ENCODE peak calls at places on chromosomes 16 and 17, in ten cellular contexts. G is tibial artery; S is IMR-90; X is psoas muscle; N is endothelial cell of umbilical vein; Y is adipocyte; P is stomach; F is upper lobe of left lung; H is cardiac muscle cell; C is effector memory CD4-positive, alpha-beta T cell. U is an unnamed sample. For H3K9me3 and H3K4me1, the result is how much of the 10 kb centered on the place peaks cover.

GRCh38 chr17:75069783-75070182 is 18.0 kb upstream of the SLC16A5 start:
- DNase-seq in G (no peak), S (no peak), X (no peak), N (peak), Y (no peak), P (peak), F (no peak), H (no peak), C (no peak), U (no peak)

GRCh38 chr17:3385869-3386816 is at the start of gene OR3A2:
- DNase-seq in G (no peak), S (no peak), X (no peak), N (no peak), Y (no peak), P (no peak), F (no peak), H (no peak), C (no peak), U (no peak)

GRCh38 chr16:30051518-30051917 is 14.0 kb upstream of the ALDOA start:
- DNase-seq in G (no peak), S (peak), X (no peak), N (peak), Y (no peak), P (no peak), F (no peak), H (no peak), C (no peak), U (no peak)

GRCh38 chr17:29051194-29051593 is 8.3 kb downstream of the PIPOX start:
- DNase-seq in G (no peak), S (no peak), X (no peak), N (no peak), Y (no peak), P (no peak), F (no peak), H (no peak), C (no peak), U (no peak)

GRCh38 chr16:59412275-59412841 is 678.2 kb upstream of the GOT2 start:
- DNase-seq in G (no peak), S (peak), X (no peak), N (peak), Y (peak), P (no peak), F (no peak), H (peak), C (no peak), U (no peak)

GRCh38 chr17:58311429-58311894 is 17.1 kb downstream of the TSPOAP1 start:
- DNase-seq in G (peak), S (no peak), X (no peak), N (no peak), Y (no peak), P (no peak), F (no peak), H (no peak), C (no peak), U (no peak)

GRCh38 chr17:9252525-9252924 is 231.2 kb downstream of the NTN1 start:
- DNase-seq in G (no peak), S (no peak), X (no peak), N (no peak), Y (no peak), P (no peak), F (no peak), H (no peak), C (no peak), U (no peak)

GRCh38 chr17:34251186-34251585 is 3.9 kb upstream of the CCL2 start:
- DNase-seq in G (no peak), S (no peak), X (no peak), N (no peak), Y (no peak), P (no peak), F (no peak), H (no peak), C (no peak), U (no peak)

GRCh38 chr17:6471531-6472465 is 27.5 kb downstream of the PIMREG start:
- DNase-seq in G (no peak), S (peak), X (no peak), N (peak), Y (peak), P (no peak), F (no peak), H (no peak), C (no peak), U (no peak)

GRCh38 chr16:19114359-19115147 is 789 bp downstream of the ITPRIPL2 start:
- DNase-seq in G (peak), S (peak), X (peak), N (peak), Y (peak), P (peak), F (peak), H (no peak), C (no peak), U (peak)

GRCh38 chr17:50631908-50632571 is 2.6 kb upstream of the ABCC3 start:
- DNase-seq in G (no peak), S (no peak), X (no peak), N (no peak), Y (no peak), P (no peak), F (no peak), H (no peak), C (no peak), U (peak)

GRCh38 chr17:34827008-34827407 is 134.3 kb downstream of the CCT6B start:
- DNase-seq in G (no peak), S (no peak), X (no peak), N (no peak), Y (no peak), P (no peak), F (no peak), H (no peak), C (no peak), U (no peak)

GRCh38 chr16:9135797-9136196 is 44.4 kb downstream of the HAPSTR1 start:
- DNase-seq in G (no peak), S (no peak), X (peak), N (no peak), Y (no peak), P (no peak), F (no peak), H (no peak), C (no peak), U (peak)

GRCh38 chr16:26665166-26665939 is 401.4 kb upstream of the C16orf82 start:
- DNase-seq in G (no peak), S (no peak), X (no peak), N (no peak), Y (no peak), P (no peak), F (no peak), H (no peak), C (no peak), U (no peak)

GRCh38 chr17:11506635-11507034 is 91.6 kb upstream of the DNAH9 start:
- DNase-seq in G (no peak), S (no peak), X (no peak), N (no peak), Y (peak), P (no peak), F (no peak), H (peak), C (no peak), U (no peak)

GRCh38 chr16:1788708-1789100 is 4.8 kb downstream of the IGFALS start:
- DNase-seq in G (no peak), S (no peak), X (no peak), N (no peak), Y (no peak), P (no peak), F (peak), H (no peak), C (no peak), U (no peak)

GRCh38 chr17:72749119-72749572 is 343.3 kb downstream of the SLC39A11 start:
- DNase-seq in G (no peak), S (no peak), X (no peak), N (no peak), Y (no peak), P (no peak), F (no peak), H (no peak), C (no peak), U (peak)

GRCh38 chr16:47732122-47732805 is 271.1 kb downstream of the PHKB start:
- DNase-seq in G (no peak), S (peak), X (no peak), N (peak), Y (peak), P (no peak), F (no peak), H (no peak), C (no peak), U (no peak)

GRCh38 chr17:20092973-20093626 is 83.9 kb downstream of the SPECC1 start:
- DNase-seq in G (no peak), S (no peak), X (no peak), N (no peak), Y (no peak), P (no peak), F (no peak), H (no peak), C (no peak), U (no peak)

DNA sequence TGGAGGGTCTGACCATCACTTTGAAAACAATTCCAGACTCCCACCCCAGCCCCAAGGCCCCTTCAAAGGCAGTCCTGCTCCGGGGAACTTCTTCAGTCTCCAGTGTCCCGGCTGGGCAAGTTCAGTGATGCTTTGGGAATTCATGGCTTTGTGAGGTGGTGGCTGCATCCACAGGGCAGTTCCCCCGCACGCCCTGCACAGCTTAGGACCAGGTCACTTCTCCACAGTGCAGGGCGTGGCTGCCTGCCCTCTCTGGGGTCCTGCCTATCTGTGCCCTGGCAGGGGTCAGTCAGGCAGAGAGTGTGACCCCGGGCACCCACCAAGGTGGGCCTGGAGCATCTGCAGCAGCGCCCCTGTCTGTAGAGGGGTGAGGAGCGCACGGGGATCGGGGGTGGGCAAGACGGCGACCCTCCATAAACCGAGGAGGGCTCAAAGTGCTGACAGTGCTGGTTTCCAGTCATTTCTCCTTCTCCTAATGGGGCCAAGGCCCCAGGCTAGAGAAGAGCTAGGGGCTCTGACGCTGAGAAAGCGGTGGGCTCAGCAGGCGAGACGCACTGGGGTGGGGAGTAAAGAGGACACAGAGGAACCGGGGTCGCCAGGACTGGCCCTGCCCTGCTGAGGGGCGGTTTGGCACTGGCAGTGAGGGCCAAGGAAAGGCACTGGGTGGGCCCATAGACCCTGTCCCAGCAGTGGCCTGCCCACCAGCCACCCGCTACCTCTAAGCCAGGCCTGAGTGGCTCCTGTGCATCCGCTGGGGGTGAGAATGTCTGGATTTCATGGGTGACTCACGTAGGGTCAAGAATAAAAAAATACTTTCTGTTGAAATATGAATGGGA is 4.2 kb upstream of the ARHGAP27 start:
- DNase-seq in G (no peak), S (peak), X (no peak), N (no peak), Y (no peak), P (no peak), F (no peak), H (no peak), C (no peak), U (no peak)
- H3K9me3 ChIP-seq in G (under half), S (under half), X (under half), N (under half), Y (under half), P (under half), F (under half), H (under half), C (under half), U (under half)

DNA sequence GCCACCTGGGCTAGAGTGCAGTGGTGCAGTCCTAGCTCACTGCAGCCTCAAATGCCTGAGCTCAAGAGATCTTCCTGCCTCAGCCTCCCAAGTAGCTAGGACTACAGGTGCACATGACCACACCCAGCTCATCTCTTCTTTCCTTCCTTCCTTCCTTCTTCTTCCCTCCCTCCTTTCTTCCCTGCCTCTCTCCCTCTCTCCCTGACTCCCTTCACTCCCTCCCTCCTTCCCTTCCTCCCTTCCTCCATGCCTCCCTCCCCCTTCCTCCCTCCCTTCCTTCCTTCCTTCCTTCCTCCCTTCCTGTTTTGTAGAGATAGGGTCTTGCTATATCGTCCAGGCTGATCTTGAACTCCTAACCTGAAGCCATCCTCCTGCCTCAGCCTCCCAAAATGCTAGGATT is 23.5 kb upstream of the USP36 start:
- DNase-seq in G (no peak), S (no peak), X (no peak), N (no peak), Y (no peak), P (no peak), F (no peak), H (no peak), C (no peak), U (no peak)
- H3K4me3 ChIP-seq in G (no peak), S (no peak), X (no peak), N (no peak), Y (no peak), P (no peak), F (no peak), H (no peak), C (no peak), U (no peak)

GRCh38 chr17:78971764-78972506 is 7.8 kb downstream of the LGALS3BP start:
- DNase-seq in G (no peak), S (no peak), X (no peak), N (no peak), Y (no peak), P (no peak), F (no peak), H (no peak), C (no peak), U (no peak)

GRCh38 chr17:78973792-78974520 is 5.8 kb downstream of the LGALS3BP start:
- DNase-seq in G (no peak), S (no peak), X (no peak), N (no peak), Y (no peak), P (no peak), F (no peak), H (no peak), C (no peak), U (no peak)

GRCh38 chr17:78973196-78973595 is 6.5 kb downstream of the LGALS3BP start:
- DNase-seq in G (no peak), S (no peak), X (no peak), N (no peak), Y (no peak), P (no peak), F (no peak), H (peak), C (no peak), U (no peak)

GRCh38 chr17:78970834-78971763 is 8.6 kb downstream of the LGALS3BP start:
- DNase-seq in G (peak), S (peak), X (peak), N (peak), Y (peak), P (peak), F (peak), H (peak), C (peak), U (peak)

DNA sequence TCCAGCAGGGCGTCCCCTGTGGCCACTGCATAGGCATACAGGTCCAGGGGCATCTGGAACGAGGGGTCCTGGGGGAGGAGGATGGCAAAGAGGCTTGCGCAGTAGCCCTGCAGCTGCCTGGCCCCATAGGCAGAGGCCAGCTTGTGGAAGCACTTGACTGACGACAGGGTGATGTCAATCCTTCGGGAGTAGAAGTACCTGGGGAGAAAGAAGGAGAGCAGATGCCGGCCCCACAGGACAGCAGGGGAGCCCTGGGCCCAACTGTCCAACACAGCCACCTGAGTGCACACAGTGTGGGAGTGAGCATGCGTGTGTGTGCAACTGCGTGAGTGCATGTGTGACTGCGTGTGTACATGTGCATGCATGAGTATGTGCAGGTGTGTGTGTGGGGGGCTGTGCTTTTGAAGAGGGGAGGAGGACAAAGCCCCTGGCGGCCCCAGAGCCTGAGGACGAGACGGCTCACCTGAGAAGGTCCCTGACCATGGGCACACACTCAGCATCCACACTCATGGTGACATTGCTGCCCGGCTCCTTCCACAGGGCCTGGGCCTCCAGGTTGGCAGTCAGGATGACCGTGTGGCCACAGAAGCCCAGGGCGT is 7.1 kb downstream of the LGALS3BP start:
- DNase-seq in G (no peak), S (no peak), X (no peak), N (no peak), Y (no peak), P (no peak), F (no peak), H (no peak), C (no peak), U (no peak)
- H3K4me1 ChIP-seq in G (under half), S (under half), X (under half), N (under half), Y (under half), P (half or more), F (under half), H (under half), C (under half), U (under half)

DNA sequence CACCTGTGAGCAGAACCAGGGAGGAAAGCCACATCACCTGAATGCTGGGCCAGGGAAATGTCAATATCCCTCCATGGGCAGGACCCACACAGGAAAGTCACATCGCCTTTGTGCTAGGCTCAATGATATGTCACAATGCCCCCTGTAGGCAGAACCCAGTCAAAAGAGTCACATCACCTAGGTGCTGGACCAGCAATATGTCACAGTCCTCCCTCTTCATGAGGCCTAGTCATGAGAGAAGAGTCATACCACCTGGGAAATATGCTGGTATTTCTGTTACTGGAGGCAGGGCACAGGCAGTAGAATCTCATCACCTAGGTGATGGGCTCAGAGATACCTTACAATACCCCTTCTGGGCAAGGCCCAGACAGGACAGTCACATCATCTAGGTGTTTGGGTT is 1843.4 kb downstream of the TP53TG3F start:
- DNase-seq in G (no peak), S (no peak), X (no peak), N (no peak), Y (no peak), P (no peak), F (no peak), H (no peak), C (no peak), U (no peak)
- H3K9me3 ChIP-seq in G (under half), S (under half), X (under half), N (under half), Y (under half), P (under half), F (under half), H (under half), C (under half), U (under half)